ENCODE peak calls at places on chromosomes 4 and X, in six cellular contexts. Y, T, B, F, H and A are unnamed samples.

GRCh38 chrX:115364625-115365024 is 75.1 kb downstream of the LUZP4 start:
- DNase-seq in Y (no peak), T (no peak), B (no peak), F (peak), H (no peak), A (no peak)

GRCh38 chr4:100246697-100247096 is 56.4 kb upstream of the DDIT4L start:
- DNase-seq in Y (no peak), T (no peak), B (no peak), F (no peak), H (no peak), A (no peak)

GRCh38 chr4:808860-809570 is 16.9 kb downstream of the CPLX1 start:
- DNase-seq in Y (no peak), T (no peak), B (no peak), F (no peak), H (no peak), A (no peak)

GRCh38 chr4:25306658-25307057 is 5.9 kb upstream of the ZCCHC4 start:
- DNase-seq in Y (no peak), T (no peak), B (no peak), F (no peak), H (no peak), A (no peak)

GRCh38 chr4:101114936-101115372 is 232.4 kb downstream of the PPP3CA start:
- DNase-seq in Y (no peak), T (no peak), B (no peak), F (peak), H (no peak), A (no peak)

GRCh38 chr4:71669291-71669690 is 114.6 kb downstream of the GC start:
- DNase-seq in Y (no peak), T (no peak), B (no peak), F (no peak), H (no peak), A (no peak)

GRCh38 chrX:137432609-137433008 is 133.3 kb upstream of the ZIC3 start:
- DNase-seq in Y (no peak), T (peak), B (peak), F (peak), H (no peak), A (no peak)

GRCh38 chrX:102067966-102068723 is 57.3 kb upstream of the TCEAL2 start:
- DNase-seq in Y (peak), T (no peak), B (peak), F (peak), H (no peak), A (peak)

GRCh38 chrX:40006025-40007017 is 91.4 kb downstream of the BCOR start:
- DNase-seq in Y (no peak), T (no peak), B (peak), F (peak), H (no peak), A (no peak)

GRCh38 chr4:1248262-1249147 is at the start of gene CTBP1:
- DNase-seq in Y (peak), T (peak), B (peak), F (peak), H (peak), A (no peak)

GRCh38 chrX:5402461-5402860 is 826.2 kb downstream of the NLGN4X start:
- DNase-seq in Y (no peak), T (no peak), B (no peak), F (no peak), H (no peak), A (no peak)

GRCh38 chr4:133347409-133347808 is 198.3 kb downstream of the PCDH10 start:
- DNase-seq in Y (no peak), T (no peak), B (no peak), F (peak), H (no peak), A (no peak)

GRCh38 chr4:98027827-98028226 is 115.4 kb downstream of the STPG2 start:
- DNase-seq in Y (no peak), T (peak), B (no peak), F (peak), H (no peak), A (no peak)

GRCh38 chr4:7396186-7396585 is 38.5 kb downstream of the PSAPL1 start:
- DNase-seq in Y (no peak), T (no peak), B (no peak), F (no peak), H (no peak), A (no peak)

GRCh38 chrX:19640693-19641374 is 125.5 kb upstream of the MAP3K15 start:
- DNase-seq in Y (no peak), T (no peak), B (no peak), F (no peak), H (no peak), A (no peak)

GRCh38 chr4:54842226-54843055 is 184.7 kb downstream of the KIT start:
- DNase-seq in Y (no peak), T (no peak), B (no peak), F (no peak), H (no peak), A (no peak)

GRCh38 chr4:125440814-125441213 is 126.1 kb downstream of the FAT4 start:
- DNase-seq in Y (no peak), T (no peak), B (no peak), F (no peak), H (no peak), A (no peak)

GRCh38 chrX:20433376-20433775 is 166.7 kb upstream of the RPS6KA3 start:
- DNase-seq in Y (no peak), T (no peak), B (no peak), F (peak), H (no peak), A (no peak)

GRCh38 chr4:15550491-15550890 is 80.8 kb downstream of the CC2D2A start:
- DNase-seq in Y (no peak), T (no peak), B (no peak), F (peak), H (no peak), A (no peak)

GRCh38 chr4:152327606-152328453 is 208.1 kb downstream of the FBXW7 start:
- DNase-seq in Y (no peak), T (no peak), B (no peak), F (no peak), H (no peak), A (no peak)

GRCh38 chr4:13478707-13479106 is 5.4 kb downstream of the RAB28 start:
- DNase-seq in Y (no peak), T (no peak), B (no peak), F (no peak), H (no peak), A (no peak)

GRCh38 chrX:135572436-135572835 is 52.0 kb downstream of the INTS6L start:
- DNase-seq in Y (no peak), T (no peak), B (no peak), F (no peak), H (no peak), A (no peak)

GRCh38 chrX:72142931-72143709 is 11.4 kb upstream of the RTL5 start:
- DNase-seq in Y (no peak), T (no peak), B (no peak), F (no peak), H (no peak), A (no peak)

GRCh38 chr4:16858275-16858752 is 40.1 kb downstream of the LDB2 start:
- DNase-seq in Y (no peak), T (no peak), B (no peak), F (peak), H (no peak), A (no peak)

GRCh38 chr4:37219251-37219650 is 25.3 kb upstream of the NWD2 start:
- DNase-seq in Y (no peak), T (no peak), B (no peak), F (no peak), H (no peak), A (no peak)

GRCh38 chr4:184668511-184669114 is 19.1 kb downstream of the PRIMPOL start:
- DNase-seq in Y (no peak), T (no peak), B (no peak), F (no peak), H (no peak), A (no peak)

GRCh38 chr4:138650917-138651564 is 364.5 kb upstream of the NOCT start:
- DNase-seq in Y (no peak), T (peak), B (no peak), F (peak), H (no peak), A (no peak)

GRCh38 chr4:54498661-54499111 is 159.1 kb upstream of the KIT start:
- DNase-seq in Y (no peak), T (peak), B (no peak), F (peak), H (no peak), A (no peak)

GRCh38 chr4:146132445-146132844 is 43.1 kb upstream of the LSM6 start:
- DNase-seq in Y (no peak), T (no peak), B (no peak), F (peak), H (no peak), A (peak)

GRCh38 chrX:153853180-153853901 is 23.0 kb upstream of the PDZD4 start:
- DNase-seq in Y (no peak), T (no peak), B (no peak), F (no peak), H (no peak), A (no peak)

GRCh38 chrX:43706786-43707185 is 50.7 kb downstream of the MAOA start:
- DNase-seq in Y (no peak), T (no peak), B (no peak), F (no peak), H (no peak), A (no peak)

GRCh38 chrX:1394731-1395501 is 3.0 kb upstream of the SLC25A6 start:
- DNase-seq in Y (no peak), T (no peak), B (peak), F (no peak), H (no peak), A (no peak)

GRCh38 chrX:123846598-123847038 is 13.2 kb upstream of the XIAP start:
- DNase-seq in Y (no peak), T (no peak), B (no peak), F (peak), H (no peak), A (no peak)

GRCh38 chr4:15781427-15782095 is 3.4 kb downstream of the CD38 start:
- DNase-seq in Y (no peak), T (no peak), B (peak), F (peak), H (no peak), A (peak)